ENCODE peak calls at places on chromosomes 5 and 9, in seven cellular contexts. R is dorsolateral prefrontal cortex; S is RWPE2; Q is body of pancreas; H is SJSA1; U is CD8-positive, alpha-beta T cell; Z is neural progenitor cell. D is an unnamed sample.

GRCh38 chr5:57072218-57072892 is 101.5 kb upstream of the GPBP1 start:
- DNase-seq in R (no peak), S (no peak), Q (no peak), H (no peak), U (no peak), Z (peak; percentile 56), D (no peak)

GRCh38 chr9:132639322-132639721 is 30.5 kb downstream of the DDX31 start:
- DNase-seq in R (no peak), S (no peak), Q (peak; percentile 49), H (no peak), U (no peak), Z (no peak), D (no peak)

GRCh38 chr5:168822745-168823281 is 243.6 kb upstream of the PANK3 start:
- DNase-seq in R (no peak), S (no peak), Q (no peak), H (no peak), U (no peak), Z (no peak), D (no peak)

GRCh38 chr5:157312492-157312891 is 46.6 kb downstream of the CYFIP2 start:
- DNase-seq in R (peak; percentile 48), S (no peak), Q (peak; percentile 50), H (peak; percentile 21), U (peak; percentile 39), Z (peak; percentile 60), D (peak; percentile 52)

GRCh38 chr5:135327429-135328127 is 71.5 kb downstream of the MACROH2A1 start:
- DNase-seq in R (no peak), S (no peak), Q (no peak), H (no peak), U (no peak), Z (no peak), D (no peak)

GRCh38 chr9:133886563-133887501 is 105.3 kb downstream of the VAV2 start:
- DNase-seq in R (no peak), S (no peak), Q (no peak), H (no peak), U (no peak), Z (peak; percentile 39), D (no peak)

GRCh38 chr5:148179234-148179824 is 11.0 kb downstream of the SPINK14 start:
- DNase-seq in R (no peak), S (no peak), Q (no peak), H (peak; percentile 22), U (no peak), Z (peak; percentile 67), D (peak; percentile 70)

GRCh38 chr9:125784286-125785049 is 37.3 kb downstream of the PBX3 start:
- DNase-seq in R (no peak), S (no peak), Q (no peak), H (peak; percentile 87), U (no peak), Z (no peak), D (no peak)

GRCh38 chr9:127980056-127980705 is 608 bp downstream of the EEIG1 start:
- DNase-seq in R (no peak), S (no peak), Q (peak; percentile 83), H (peak; percentile 35), U (no peak), Z (peak; percentile 79), D (no peak)

GRCh38 chr5:121572061-121572460 is 279.6 kb upstream of the FTMT start:
- DNase-seq in R (no peak), S (no peak), Q (no peak), H (no peak), U (no peak), Z (no peak), D (no peak)

GRCh38 chr9:107504585-107505455 is 15.3 kb upstream of the KLF4 start:
- DNase-seq in R (no peak), S (no peak), Q (peak; percentile 39), H (peak; percentile 82), U (no peak), Z (no peak), D (no peak)
- H3K4me3 ChIP-seq in R (no peak overlapping the region), S (no peak overlapping the region), Q (no peak overlapping the region), H (no peak overlapping the region), U (no peak overlapping the region), Z (no peak overlapping the region), D (no peak overlapping the region)

GRCh38 chr9:91074866-91075265 is 273.2 kb downstream of the SYK start:
- DNase-seq in R (no peak), S (no peak), Q (no peak), H (no peak), U (no peak), Z (no peak), D (no peak)

GRCh38 chr9:91075279-91075678 is 273.7 kb downstream of the SYK start:
- DNase-seq in R (no peak), S (no peak), Q (no peak), H (no peak), U (no peak), Z (no peak), D (no peak)

GRCh38 chr9:91073811-91074771 is 272.5 kb downstream of the SYK start:
- DNase-seq in R (no peak), S (no peak), Q (peak; percentile 30), H (no peak), U (no peak), Z (no peak), D (no peak)

GRCh38 chr9:91073049-91073810 is 271.6 kb downstream of the SYK start:
- DNase-seq in R (no peak), S (no peak), Q (peak; percentile 19), H (no peak), U (no peak), Z (no peak), D (no peak)

DNA sequence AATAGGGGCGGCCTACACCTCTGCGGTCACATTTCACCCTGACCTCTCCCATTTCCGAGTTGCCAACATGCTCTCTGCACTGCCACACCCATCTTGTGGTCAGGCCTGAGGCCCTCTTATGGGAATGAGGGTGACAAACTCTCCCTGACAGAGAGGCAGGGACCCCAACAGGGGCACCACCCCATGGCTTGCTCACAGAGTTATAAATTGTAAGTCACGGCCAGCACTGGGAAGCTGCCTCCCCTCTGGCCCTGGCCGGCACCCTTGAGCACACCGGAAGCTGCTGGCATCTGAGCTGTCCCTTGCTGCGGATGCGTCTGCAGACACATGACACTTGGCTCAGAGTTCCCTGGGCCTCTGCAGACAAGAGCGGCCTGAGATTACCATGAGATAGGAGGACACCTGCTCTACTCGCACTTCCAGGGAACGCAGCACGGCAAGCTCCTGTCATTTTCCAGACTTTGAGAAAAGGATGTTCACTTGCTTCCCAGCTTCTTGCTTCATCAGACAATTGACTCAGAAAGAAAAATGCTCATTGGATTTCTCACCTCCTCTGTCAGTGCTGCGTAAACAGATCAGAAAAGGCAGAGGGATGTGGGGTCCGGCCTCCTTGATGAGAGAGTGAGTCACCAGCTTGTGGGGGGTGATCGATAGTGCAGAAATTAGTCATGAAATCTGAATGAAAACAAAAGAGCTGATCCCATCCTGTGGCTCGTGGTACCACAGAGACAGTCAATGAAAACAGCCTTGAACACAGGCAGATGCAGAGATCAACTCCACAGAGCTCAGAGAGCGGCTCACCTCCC is 269.8 kb downstream of the SYK start:
- DNase-seq in R (no peak), S (peak; percentile 76), Q (no peak), H (peak; percentile 42), U (no peak), Z (no peak), D (peak; percentile 65)
- H3K27ac ChIP-seq in R (no peak overlapping the region), S (peak overlapping the region; percentile 23), Q (no peak overlapping the region), H (peak overlapping the region; percentile 27), U (no peak overlapping the region), Z (no peak overlapping the region), D (no peak overlapping the region)

DNA sequence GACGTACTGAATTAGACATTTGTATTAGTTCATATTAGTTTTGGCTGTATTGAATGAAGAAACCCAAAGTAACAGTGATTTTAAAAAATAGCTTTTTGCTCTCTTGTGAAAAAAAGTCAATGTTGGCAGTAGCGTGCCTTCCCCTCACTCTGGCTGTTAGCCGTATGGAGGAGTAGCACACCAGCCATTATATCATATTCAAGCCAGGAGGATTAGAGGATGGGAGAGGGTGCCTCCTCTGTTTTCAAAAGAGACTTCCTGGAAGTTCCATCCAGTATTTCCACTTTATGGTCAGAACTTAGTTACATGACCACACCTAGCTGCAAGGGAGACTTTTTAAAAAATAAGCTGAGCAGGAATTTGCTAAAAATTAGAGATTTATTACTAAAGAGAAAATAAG is 41.2 kb downstream of the GPR21 start:
- DNase-seq in R (no peak), S (no peak), Q (no peak), H (no peak), U (no peak), Z (no peak), D (no peak)
- H3K4me3 ChIP-seq in R (no peak overlapping the region), S (no peak overlapping the region), Q (no peak overlapping the region), H (no peak overlapping the region), U (no peak overlapping the region), Z (no peak overlapping the region), D (no peak overlapping the region)

DNA sequence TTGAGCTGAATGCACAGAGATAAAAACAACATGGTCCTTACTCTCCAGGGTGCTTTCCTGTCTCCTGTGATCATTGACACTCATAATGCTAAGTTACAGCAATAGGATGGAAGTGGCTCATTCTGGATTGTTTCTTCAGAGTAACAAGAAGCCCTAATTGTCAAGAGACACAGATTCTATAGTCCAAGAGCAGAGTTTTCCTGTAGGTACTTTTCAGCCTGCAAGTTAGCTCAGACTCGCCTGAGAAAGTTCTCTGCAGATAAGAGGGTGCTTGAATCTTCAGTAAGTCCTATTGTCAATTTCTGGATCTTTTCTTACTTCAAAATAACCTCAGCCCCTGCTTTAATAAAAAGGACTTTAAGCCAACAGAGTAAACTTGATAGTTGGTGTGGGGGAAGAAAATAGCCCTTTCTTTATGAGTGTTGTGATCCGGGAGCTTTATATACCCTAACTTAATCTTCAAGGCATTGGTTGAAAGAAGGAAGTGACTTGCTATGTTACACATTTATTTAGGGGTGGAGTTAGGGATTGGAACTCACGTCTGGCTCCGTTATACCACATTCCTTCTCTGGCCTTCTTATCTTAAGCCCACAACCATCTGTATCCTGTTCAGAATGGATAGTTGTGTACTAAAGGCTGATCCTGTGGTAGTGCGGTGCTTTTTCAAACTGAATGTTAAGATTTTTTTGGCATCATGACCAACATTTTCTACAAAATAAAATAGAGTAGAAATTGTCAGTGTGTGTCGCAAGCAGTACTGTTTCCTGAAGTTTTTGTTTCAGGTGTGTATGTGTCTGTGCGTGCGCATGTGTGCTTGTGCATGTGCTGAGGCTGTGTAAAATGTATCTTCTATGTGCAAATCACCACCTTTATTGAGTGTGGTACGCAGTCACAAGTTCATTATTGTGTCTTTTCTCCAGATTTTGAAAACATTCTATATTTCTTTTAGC is 173.9 kb downstream of the WDR70 start:
- DNase-seq in R (no peak), S (no peak), Q (no peak), H (no peak), U (no peak), Z (no peak), D (peak; percentile 3)
- H3K27ac ChIP-seq in R (no peak overlapping the region), S (no peak overlapping the region), Q (no peak overlapping the region), H (no peak overlapping the region), U (no peak overlapping the region), Z (peak overlapping the region; percentile 30), D (peak overlapping the region; percentile 62)

DNA sequence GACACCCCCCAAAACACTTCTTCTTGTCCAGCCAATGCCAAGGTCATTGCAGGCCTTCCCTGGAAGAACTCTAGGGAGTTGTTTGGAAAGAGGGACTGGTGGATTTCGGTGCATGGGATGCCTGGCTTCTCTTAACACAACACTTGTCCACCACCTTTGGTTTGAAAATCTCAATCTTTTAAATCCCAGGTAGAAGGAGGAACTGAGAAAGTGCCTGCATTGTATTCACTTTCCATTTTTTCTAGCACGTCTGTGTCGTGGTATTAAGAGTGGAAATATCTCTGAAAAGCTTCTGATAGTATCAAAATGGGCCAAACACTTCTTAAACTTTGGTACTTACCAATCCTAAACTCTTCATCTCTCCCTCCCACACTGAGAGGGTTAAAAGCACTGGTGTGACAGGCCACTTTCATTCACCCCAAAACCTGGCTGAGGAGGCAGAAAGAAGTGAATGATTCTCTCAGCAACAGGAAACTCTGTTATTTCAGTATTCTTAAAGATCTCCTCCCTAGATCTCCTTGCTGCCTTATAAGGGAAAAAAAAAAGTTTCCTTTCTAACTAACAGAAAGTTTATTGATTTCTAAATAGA is 3.8 kb upstream of the NFIB start:
- DNase-seq in R (no peak), S (no peak), Q (no peak), H (no peak), U (no peak), Z (no peak), D (no peak)
- H3K4me3 ChIP-seq in R (peak overlapping the region; percentile 66), S (no peak overlapping the region), Q (no peak overlapping the region), H (no peak overlapping the region), U (no peak overlapping the region), Z (no peak overlapping the region), D (no peak overlapping the region)

GRCh38 chr5:180491496-180491895 is 2.7 kb upstream of the CNOT6 start:
- DNase-seq in R (no peak), S (peak; percentile 38), Q (no peak), H (peak; percentile 23), U (no peak), Z (no peak), D (peak; percentile 25)
- H3K27ac ChIP-seq in R (no peak overlapping the region), S (no peak overlapping the region), Q (no peak overlapping the region), H (no peak overlapping the region), U (no peak overlapping the region), Z (no peak overlapping the region), D (no peak overlapping the region)

D was measured in cardiac muscle cell.